ENCODE peak calls at places on chromosomes 6 and 20, in five cellular contexts. V is D721Med; C is endodermal cell; N is nucleus accumbens; F is effector CD4-positive, alpha-beta T cell. R is an unnamed sample.

GRCh38 chr6:89357390-89357789 is 4.9 kb upstream of the UBE2J1 start:
- DNase-seq in V (no peak), C (no peak), N (no peak), F (no peak), R (no peak)

GRCh38 chr6:148186916-148187315 is 155.7 kb upstream of the SASH1 start:
- DNase-seq in V (no peak), C (no peak), N (no peak), F (no peak), R (no peak)

GRCh38 chr20:6178537-6178936 is 55.7 kb upstream of the FERMT1 start:
- DNase-seq in V (no peak), C (no peak), N (no peak), F (no peak), R (no peak)

GRCh38 chr6:104409913-104410312 is 449.8 kb downstream of the HACE1 start:
- DNase-seq in V (no peak), C (no peak), N (no peak), F (no peak), R (no peak)

GRCh38 chr6:137892271-137892708 is 25.2 kb downstream of the TNFAIP3 start:
- DNase-seq in V (no peak), C (no peak), N (no peak), F (no peak), R (no peak)

GRCh38 chr6:48255094-48255493 is 144.1 kb upstream of the PTCHD4 start:
- DNase-seq in V (no peak), C (no peak), N (no peak), F (no peak), R (no peak)

GRCh38 chr6:155194399-155194798 is 69.4 kb upstream of the CLDN20 start:
- DNase-seq in V (no peak), C (no peak), N (no peak), F (no peak), R (no peak)

GRCh38 chr20:52859156-52859887 is 112.8 kb upstream of the TSHZ2 start:
- DNase-seq in V (no peak), C (peak), N (no peak), F (no peak), R (no peak)

GRCh38 chr20:62317167-62317655 is 14.4 kb downstream of the ADRM1 start:
- DNase-seq in V (no peak), C (no peak), N (no peak), F (no peak), R (no peak)

GRCh38 chr6:39812853-39813533 is 20.8 kb downstream of the DAAM2 start:
- DNase-seq in V (no peak), C (no peak), N (no peak), F (no peak), R (no peak)

GRCh38 chr6:21438237-21438985 is 155.1 kb upstream of the SOX4 start:
- DNase-seq in V (no peak), C (no peak), N (no peak), F (no peak), R (no peak)

GRCh38 chr6:94956910-94957309 is 620.4 kb upstream of the MANEA start:
- DNase-seq in V (no peak), C (no peak), N (no peak), F (no peak), R (no peak)

GRCh38 chr6:133804263-133804662 is 84.7 kb upstream of the TCF21 start:
- DNase-seq in V (no peak), C (no peak), N (no peak), F (no peak), R (no peak)

GRCh38 chr6:40386200-40386599 is 201.0 kb downstream of the LRFN2 start:
- DNase-seq in V (no peak), C (peak), N (no peak), F (no peak), R (no peak)

GRCh38 chr6:118680452-118681095 is 29.2 kb upstream of the CEP85L start:
- DNase-seq in V (no peak), C (no peak), N (peak), F (no peak), R (peak)

GRCh38 chr20:63310265-63310971 is 17.4 kb downstream of the COL20A1 start:
- DNase-seq in V (no peak), C (no peak), N (no peak), F (no peak), R (no peak)

GRCh38 chr6:3915076-3915791 is 66.1 kb downstream of the FAM50B start:
- DNase-seq in V (no peak), C (peak), N (no peak), F (no peak), R (no peak)

GRCh38 chr6:34506718-34507117 is 40.8 kb downstream of the PACSIN1 start:
- DNase-seq in V (no peak), C (peak), N (no peak), F (no peak), R (no peak)